ENCODE peak calls at places on chromosomes 7 and 10, in six cellular contexts. W is foreskin fibroblast, A is mammary epithelial cell, M is tibial artery, B is AG10803, T is HCT116. Q is an unnamed sample.

GRCh38 chr10:10699427-10699826 is 318.2 kb upstream of the CELF2 start:
- DNase-seq in W (no peak), A (no peak), M (no peak), B (no peak), T (no peak), Q (no peak)

GRCh38 chr10:103678104-103678526 is 177.3 kb downstream of the SH3PXD2A start:
- DNase-seq in W (peak; percentile 98), A (no peak), M (peak; percentile 87), B (peak; percentile 99), T (no peak), Q (no peak)

GRCh38 chr10:88152720-88153119 is 289.3 kb downstream of the PTEN start:
- DNase-seq in W (peak; percentile 99), A (peak; percentile 96), M (no peak), B (peak; percentile 99), T (peak; percentile 28), Q (no peak)

GRCh38 chr7:99201027-99201426 is 6.9 kb downstream of the KPNA7 start:
- DNase-seq in W (peak; percentile 89), A (peak; percentile 99), M (no peak), B (peak; percentile 82), T (no peak), Q (no peak)

GRCh38 chr7:77330169-77330882 is 85.8 kb downstream of the GSAP start:
- DNase-seq in W (peak; percentile 57), A (peak; percentile 77), M (no peak), B (peak; percentile 16), T (no peak), Q (no peak)

GRCh38 chr10:5991708-5992107 is 14.4 kb upstream of the IL15RA start:
- DNase-seq in W (no peak), A (no peak), M (no peak), B (no peak), T (no peak), Q (no peak)

GRCh38 chr10:59968705-59969104 is 62.3 kb upstream of the CCDC6 start:
- DNase-seq in W (no peak), A (no peak), M (no peak), B (no peak), T (no peak), Q (no peak)

GRCh38 chr10:28559661-28560060 is 26.7 kb downstream of the WAC start:
- DNase-seq in W (no peak), A (peak; percentile 48), M (no peak), B (no peak), T (no peak), Q (no peak)

GRCh38 chr10:58266003-58266825 is 1.5 kb downstream of the IPMK start:
- DNase-seq in W (peak; percentile 76), A (peak; percentile 65), M (no peak), B (peak; percentile 66), T (no peak), Q (no peak)

GRCh38 chr7:97731736-97732370 is at the start of gene TAC1:
- DNase-seq in W (peak; percentile 31), A (no peak), M (peak; percentile 53), B (peak; percentile 9), T (no peak), Q (no peak)

GRCh38 chr7:141220263-141220662 is 146.4 kb downstream of the TMEM178B start:
- DNase-seq in W (no peak), A (no peak), M (no peak), B (no peak), T (peak; percentile 7), Q (no peak)

GRCh38 chr10:27742926-27743735 is 2.5 kb downstream of the MKX start:
- DNase-seq in W (peak; percentile 51), A (peak; percentile 14), M (peak; percentile 77), B (peak; percentile 43), T (no peak), Q (peak; percentile 82)

GRCh38 chr7:43113622-43114450 is 1.4 kb downstream of the HECW1 start:
- DNase-seq in W (peak; percentile 47), A (no peak), M (no peak), B (peak; percentile 25), T (no peak), Q (no peak)

GRCh38 chr10:88473989-88474883 is 108.9 kb downstream of the RNLS start:
- DNase-seq in W (no peak), A (peak; percentile 97), M (no peak), B (no peak), T (peak; percentile 33), Q (no peak)

GRCh38 chr7:5255832-5256231 is 26.9 kb upstream of the SLC29A4 start:
- DNase-seq in W (no peak), A (peak; percentile 82), M (no peak), B (no peak), T (no peak), Q (no peak)

GRCh38 chr7:7109934-7110333 is 72.4 kb upstream of the C1GALT1 start:
- DNase-seq in W (no peak), A (no peak), M (no peak), B (no peak), T (no peak), Q (no peak)

GRCh38 chr7:7151865-7152264 is 30.5 kb upstream of the C1GALT1 start:
- DNase-seq in W (no peak), A (no peak), M (no peak), B (no peak), T (no peak), Q (no peak)

GRCh38 chr7:107230334-107230733 is 61.5 kb downstream of the HBP1 start:
- DNase-seq in W (peak; percentile 42), A (peak; percentile 86), M (no peak), B (no peak), T (no peak), Q (no peak)

GRCh38 chr7:157250605-157251228 is 86.1 kb upstream of the DNAJB6 start:
- DNase-seq in W (peak; percentile 78), A (peak; percentile 51), M (no peak), B (peak; percentile 67), T (peak; percentile 53), Q (no peak)

GRCh38 chr7:151086802-151087246 is 549 bp downstream of the AGAP3 start:
- DNase-seq in W (peak; percentile 66), A (peak; percentile 35), M (peak; percentile 75), B (no peak), T (no peak), Q (no peak)

GRCh38 chr7:38052786-38053185 is 125.3 kb upstream of the STARD3NL start:
- DNase-seq in W (no peak), A (no peak), M (no peak), B (no peak), T (no peak), Q (no peak)

GRCh38 chr10:63633677-63634487 is 112.7 kb downstream of the REEP3 start:
- DNase-seq in W (peak; percentile 72), A (peak; percentile 46), M (no peak), B (peak; percentile 44), T (peak; percentile 57), Q (no peak)

GRCh38 chr7:55397617-55398016 is 32.5 kb downstream of the LANCL2 start:
- DNase-seq in W (no peak), A (no peak), M (no peak), B (no peak), T (no peak), Q (no peak)

GRCh38 chr7:105642264-105642663 is 61.0 kb upstream of the EFCAB10 start:
- DNase-seq in W (no peak), A (no peak), M (no peak), B (no peak), T (no peak), Q (no peak)

GRCh38 chr10:35569836-35570235 is 35.3 kb upstream of the GJD4 start:
- DNase-seq in W (no peak), A (no peak), M (no peak), B (no peak), T (no peak), Q (no peak)

GRCh38 chr7:14999331-14999730 is 96.8 kb upstream of the DGKB start:
- DNase-seq in W (no peak), A (no peak), M (no peak), B (no peak), T (no peak), Q (no peak)

GRCh38 chr10:1600861-1601260 is 136.5 kb downstream of the ADARB2 start:
- DNase-seq in W (no peak), A (peak; percentile 81), M (no peak), B (no peak), T (no peak), Q (no peak)

GRCh38 chr10:21732067-21732772 is 198.2 kb downstream of the MLLT10 start:
- DNase-seq in W (peak; percentile 91), A (no peak), M (no peak), B (peak; percentile 78), T (peak; percentile 44), Q (no peak)

GRCh38 chr7:81857385-81857784 is 87.5 kb upstream of the HGF start:
- DNase-seq in W (peak; percentile 43), A (peak; percentile 8), M (no peak), B (no peak), T (no peak), Q (no peak)

GRCh38 chr7:82507365-82507975 is 63.9 kb upstream of the CACNA2D1 start:
- DNase-seq in W (no peak), A (no peak), M (no peak), B (no peak), T (no peak), Q (no peak)

GRCh38 chr10:21314234-21314633 is 211.2 kb downstream of the SKIDA1 start:
- DNase-seq in W (no peak), A (no peak), M (no peak), B (peak; percentile 40), T (no peak), Q (no peak)

GRCh38 chr10:128047337-128047736 is 78.9 kb downstream of the MKI67 start:
- DNase-seq in W (no peak), A (peak; percentile 95), M (peak; percentile 86), B (no peak), T (peak; percentile 88), Q (no peak)

DNA sequence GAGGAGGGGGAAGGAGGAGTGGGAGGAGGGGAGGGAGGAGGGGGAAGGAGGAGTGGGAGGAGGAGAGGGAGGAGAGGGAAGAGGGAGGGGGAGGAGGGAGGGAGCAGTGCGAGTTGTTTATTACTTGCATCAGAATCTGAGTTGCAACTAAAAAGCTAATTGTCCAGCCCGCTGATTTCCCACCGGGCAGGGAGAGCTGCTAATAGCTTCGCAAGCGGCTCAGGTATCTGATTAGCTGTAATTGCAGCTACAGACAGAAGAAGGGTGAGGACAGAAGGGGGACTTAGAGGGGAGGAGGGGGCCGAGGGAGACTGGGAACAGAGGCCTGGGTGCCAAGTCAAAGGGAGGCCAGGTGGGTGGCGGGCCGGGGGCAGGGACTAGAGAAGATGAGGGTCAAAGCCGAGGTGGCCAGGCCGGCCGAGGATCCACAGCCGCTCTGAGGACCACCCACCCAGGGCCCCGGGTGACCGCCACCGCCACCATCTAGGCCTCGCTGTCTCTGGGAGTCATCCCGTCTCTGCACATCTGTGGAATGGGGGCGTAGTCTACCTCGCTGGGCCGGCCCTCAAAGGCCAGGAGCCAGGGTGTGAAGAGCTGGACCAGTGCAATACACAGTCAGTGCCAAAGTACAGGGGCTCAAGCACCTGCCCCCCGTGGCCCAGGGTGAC is 54.3 kb downstream of the MICALL2 start:
- DNase-seq in W (no peak), A (no peak), M (no peak), B (no peak), T (no peak), Q (no peak)
- TF ChIP-seq CTCF in W (no peak), A (no peak), M (no peak), B (no peak), T (no peak), Q (no peak)

GRCh38 chr7:100493476-100494264 is 9.9 kb downstream of the NYAP1 start:
- DNase-seq in W (no peak), A (no peak), M (no peak), B (no peak), T (no peak), Q (no peak)
- TF ChIP-seq CTCF in W (no peak), A (no peak), M (no peak), B (no peak), T (no peak), Q (no peak)

GRCh38 chr10:42428534-42428933 is 209.8 kb downstream of the ZNF33B start:
- DNase-seq in W (peak; percentile 42), A (peak; percentile 12), M (no peak), B (peak; percentile 0), T (peak; percentile 3), Q (no peak)
- TF ChIP-seq CTCF in W (peak; percentile 25), A (peak; percentile 48), M (no peak), B (peak; percentile 56), T (peak; percentile 21), Q (no peak)

GRCh38 chr10:132347931-132348267 is 15.9 kb downstream of the LRRC27 start:
- DNase-seq in W (no peak), A (no peak), M (peak; percentile 33), B (no peak), T (no peak), Q (no peak)
- TF ChIP-seq CTCF in W (no peak), A (no peak), M (no peak), B (no peak), T (no peak), Q (no peak)

Q was measured in coronary artery.